ENCODE peak calls at places on chromosome 14, in nine cellular contexts. One of them, this sample, is unnamed.

GRCh38 chr14:19873178-19873577 is 1.8 kb upstream of the OR4K2 start:
- DNase-seq in left lung: no peak
- DNase-seq in neural crest cell: no peak
- DNase-seq in ascending aorta: no peak
- DNase-seq in nephron progenitor cell: no peak
- DNase-seq in lung: no peak
- DNase-seq in type B pancreatic cell: no peak
- DNase-seq in OCI-LY7: no peak
- DNase-seq in AG09309: no peak
- DNase-seq in this sample: no peak

GRCh38 chr14:26855051-26855753 is 257.4 kb upstream of the NOVA1 start:
- DNase-seq in type B pancreatic cell: no peak
- DNase-seq in lung: no peak
- DNase-seq in AG09309: no peak
- DNase-seq in ascending aorta: no peak
- DNase-seq in nephron progenitor cell: no peak
- DNase-seq in neural crest cell: no peak
- DNase-seq in left lung: no peak
- DNase-seq in OCI-LY7: no peak
- DNase-seq in this sample: no peak

GRCh38 chr14:28299227-28299626 is 467.4 kb upstream of the FOXG1 start:
- DNase-seq in ascending aorta: no peak
- DNase-seq in neural crest cell: no peak
- DNase-seq in lung: no peak
- DNase-seq in type B pancreatic cell: no peak
- DNase-seq in nephron progenitor cell: no peak
- DNase-seq in AG09309: no peak
- DNase-seq in OCI-LY7: no peak
- DNase-seq in left lung: peak
- DNase-seq in this sample: no peak

GRCh38 chr14:73741876-73742519 is 27.8 kb upstream of the PNMA1 start:
- DNase-seq in nephron progenitor cell: no peak
- DNase-seq in type B pancreatic cell: no peak
- DNase-seq in AG09309: no peak
- DNase-seq in OCI-LY7: peak
- DNase-seq in lung: no peak
- DNase-seq in ascending aorta: no peak
- DNase-seq in left lung: no peak
- DNase-seq in neural crest cell: no peak
- DNase-seq in this sample: no peak

GRCh38 chr14:65849558-65849957 is 437.0 kb downstream of the FUT8 start:
- DNase-seq in neural crest cell: no peak
- DNase-seq in OCI-LY7: no peak
- DNase-seq in left lung: no peak
- DNase-seq in nephron progenitor cell: no peak
- DNase-seq in lung: no peak
- DNase-seq in ascending aorta: no peak
- DNase-seq in type B pancreatic cell: peak
- DNase-seq in AG09309: no peak
- DNase-seq in this sample: no peak

GRCh38 chr14:75339059-75339458 is 60.4 kb downstream of the FOS start:
- DNase-seq in ascending aorta: no peak
- DNase-seq in nephron progenitor cell: no peak
- DNase-seq in AG09309: peak
- DNase-seq in left lung: no peak
- DNase-seq in neural crest cell: no peak
- DNase-seq in OCI-LY7: no peak
- DNase-seq in type B pancreatic cell: no peak
- DNase-seq in lung: no peak
- DNase-seq in this sample: no peak

GRCh38 chr14:56065621-56066295 is 52.5 kb upstream of the PELI2 start:
- DNase-seq in AG09309: no peak
- DNase-seq in lung: no peak
- DNase-seq in nephron progenitor cell: no peak
- DNase-seq in ascending aorta: no peak
- DNase-seq in type B pancreatic cell: no peak
- DNase-seq in left lung: no peak
- DNase-seq in neural crest cell: no peak
- DNase-seq in OCI-LY7: no peak
- DNase-seq in this sample: no peak

GRCh38 chr14:67934087-67934486 is 114.5 kb downstream of the RAD51B start:
- DNase-seq in AG09309: peak
- DNase-seq in ascending aorta: no peak
- DNase-seq in type B pancreatic cell: no peak
- DNase-seq in left lung: no peak
- DNase-seq in nephron progenitor cell: peak
- DNase-seq in neural crest cell: peak
- DNase-seq in OCI-LY7: peak
- DNase-seq in lung: peak
- DNase-seq in this sample: no peak

GRCh38 chr14:91380116-91380515 is 37.5 kb downstream of the CCDC88C start:
- DNase-seq in nephron progenitor cell: no peak
- DNase-seq in lung: no peak
- DNase-seq in ascending aorta: no peak
- DNase-seq in AG09309: no peak
- DNase-seq in OCI-LY7: no peak
- DNase-seq in left lung: no peak
- DNase-seq in type B pancreatic cell: no peak
- DNase-seq in neural crest cell: no peak
- DNase-seq in this sample: no peak

GRCh38 chr14:22282429-22282828 is 306.6 kb downstream of the DAD1 start:
- DNase-seq in neural crest cell: no peak
- DNase-seq in type B pancreatic cell: no peak
- DNase-seq in OCI-LY7: peak
- DNase-seq in nephron progenitor cell: no peak
- DNase-seq in left lung: no peak
- DNase-seq in lung: no peak
- DNase-seq in ascending aorta: no peak
- DNase-seq in AG09309: no peak
- DNase-seq in this sample: no peak

GRCh38 chr14:22280497-22281321 is 308.3 kb downstream of the DAD1 start:
- DNase-seq in left lung: no peak
- DNase-seq in ascending aorta: no peak
- DNase-seq in neural crest cell: no peak
- DNase-seq in nephron progenitor cell: no peak
- DNase-seq in AG09309: no peak
- DNase-seq in type B pancreatic cell: no peak
- DNase-seq in OCI-LY7: peak
- DNase-seq in lung: no peak
- DNase-seq in this sample: no peak

GRCh38 chr14:22272408-22272807 is 316.6 kb downstream of the DAD1 start:
- DNase-seq in type B pancreatic cell: no peak
- DNase-seq in AG09309: no peak
- DNase-seq in neural crest cell: no peak
- DNase-seq in nephron progenitor cell: no peak
- DNase-seq in OCI-LY7: no peak
- DNase-seq in lung: no peak
- DNase-seq in left lung: no peak
- DNase-seq in ascending aorta: no peak
- DNase-seq in this sample: no peak

GRCh38 chr14:22281322-22281977 is 307.6 kb downstream of the DAD1 start:
- DNase-seq in OCI-LY7: peak
- DNase-seq in neural crest cell: no peak
- DNase-seq in left lung: no peak
- DNase-seq in type B pancreatic cell: no peak
- DNase-seq in ascending aorta: no peak
- DNase-seq in AG09309: no peak
- DNase-seq in nephron progenitor cell: no peak
- DNase-seq in lung: no peak
- DNase-seq in this sample: no peak

DNA sequence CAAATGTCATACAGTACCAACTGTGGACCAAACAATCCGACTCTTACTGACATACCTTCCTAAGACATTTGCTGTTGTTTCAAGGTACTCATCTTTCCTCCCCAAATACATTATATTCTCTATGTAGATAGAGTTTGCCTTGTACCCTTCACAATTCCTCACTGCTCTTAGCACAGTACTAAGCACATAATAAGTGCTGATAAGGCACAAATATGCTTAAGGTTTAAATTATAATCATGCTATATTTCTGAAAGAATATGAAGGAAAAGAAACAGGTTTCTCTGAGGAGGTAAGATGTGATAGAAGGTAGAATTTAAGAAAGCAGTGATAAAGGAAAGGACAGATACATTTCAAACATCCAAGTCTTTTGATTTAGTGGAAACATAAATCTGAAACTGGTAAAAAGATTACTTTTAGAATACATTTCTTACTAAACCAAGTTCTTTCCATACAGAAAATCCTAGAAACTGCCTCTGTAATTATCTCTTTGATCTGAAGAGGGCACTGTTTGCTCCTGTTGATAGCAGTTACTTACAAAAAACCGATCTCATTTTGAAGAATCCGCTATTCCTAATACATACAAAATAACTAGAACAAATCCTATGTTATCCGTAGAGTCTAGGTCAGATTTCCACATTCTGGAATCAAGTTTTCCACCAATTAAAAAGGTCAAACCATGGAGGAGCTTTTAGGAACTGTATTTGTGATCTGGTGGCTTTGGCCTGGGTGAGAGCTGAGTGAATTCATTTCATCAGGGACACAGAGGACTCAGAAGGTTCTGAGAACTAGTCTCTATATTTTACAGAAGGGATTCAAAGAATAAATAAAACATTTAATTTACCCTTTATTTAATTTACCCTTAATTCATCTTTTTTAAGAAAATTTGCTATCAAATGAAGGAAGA is 311.9 kb downstream of the DAD1 start:
- DNase-seq in neural crest cell: no peak
- DNase-seq in lung: no peak
- DNase-seq in type B pancreatic cell: no peak
- DNase-seq in AG09309: no peak
- DNase-seq in nephron progenitor cell: no peak
- DNase-seq in ascending aorta: no peak
- DNase-seq in OCI-LY7: peak
- DNase-seq in left lung: no peak
- DNase-seq in this sample: no peak
- TF ChIP-seq CTCF in neural crest cell: peak
- TF ChIP-seq CTCF in lung: no peak
- TF ChIP-seq CTCF in type B pancreatic cell: peak
- TF ChIP-seq CTCF in AG09309: peak
- TF ChIP-seq CTCF in nephron progenitor cell: peak
- TF ChIP-seq CTCF in ascending aorta: peak
- TF ChIP-seq CTCF in OCI-LY7: peak
- TF ChIP-seq CTCF in left lung: peak
- TF ChIP-seq CTCF in this sample: peak

GRCh38 chr14:77066555-77067172 is 31.4 kb upstream of the CIPC start:
- DNase-seq in nephron progenitor cell: no peak
- DNase-seq in neural crest cell: no peak
- DNase-seq in ascending aorta: no peak
- DNase-seq in AG09309: no peak
- DNase-seq in lung: no peak
- DNase-seq in OCI-LY7: no peak
- DNase-seq in left lung: no peak
- DNase-seq in type B pancreatic cell: no peak
- DNase-seq in this sample: no peak

GRCh38 chr14:77067632-77068514 is 30.2 kb upstream of the CIPC start:
- DNase-seq in AG09309: no peak
- DNase-seq in ascending aorta: no peak
- DNase-seq in neural crest cell: peak
- DNase-seq in type B pancreatic cell: peak
- DNase-seq in nephron progenitor cell: peak
- DNase-seq in OCI-LY7: peak
- DNase-seq in lung: peak
- DNase-seq in left lung: peak
- DNase-seq in this sample: peak

GRCh38 chr14:77069551-77069950 is 28.5 kb upstream of the CIPC start:
- DNase-seq in OCI-LY7: no peak
- DNase-seq in AG09309: no peak
- DNase-seq in ascending aorta: no peak
- DNase-seq in nephron progenitor cell: no peak
- DNase-seq in type B pancreatic cell: no peak
- DNase-seq in neural crest cell: no peak
- DNase-seq in left lung: no peak
- DNase-seq in lung: no peak
- DNase-seq in this sample: no peak

GRCh38 chr14:77065851-77066554 is 32.1 kb upstream of the CIPC start:
- DNase-seq in type B pancreatic cell: no peak
- DNase-seq in left lung: no peak
- DNase-seq in nephron progenitor cell: no peak
- DNase-seq in neural crest cell: no peak
- DNase-seq in lung: no peak
- DNase-seq in OCI-LY7: no peak
- DNase-seq in AG09309: no peak
- DNase-seq in ascending aorta: no peak
- DNase-seq in this sample: no peak

DNA sequence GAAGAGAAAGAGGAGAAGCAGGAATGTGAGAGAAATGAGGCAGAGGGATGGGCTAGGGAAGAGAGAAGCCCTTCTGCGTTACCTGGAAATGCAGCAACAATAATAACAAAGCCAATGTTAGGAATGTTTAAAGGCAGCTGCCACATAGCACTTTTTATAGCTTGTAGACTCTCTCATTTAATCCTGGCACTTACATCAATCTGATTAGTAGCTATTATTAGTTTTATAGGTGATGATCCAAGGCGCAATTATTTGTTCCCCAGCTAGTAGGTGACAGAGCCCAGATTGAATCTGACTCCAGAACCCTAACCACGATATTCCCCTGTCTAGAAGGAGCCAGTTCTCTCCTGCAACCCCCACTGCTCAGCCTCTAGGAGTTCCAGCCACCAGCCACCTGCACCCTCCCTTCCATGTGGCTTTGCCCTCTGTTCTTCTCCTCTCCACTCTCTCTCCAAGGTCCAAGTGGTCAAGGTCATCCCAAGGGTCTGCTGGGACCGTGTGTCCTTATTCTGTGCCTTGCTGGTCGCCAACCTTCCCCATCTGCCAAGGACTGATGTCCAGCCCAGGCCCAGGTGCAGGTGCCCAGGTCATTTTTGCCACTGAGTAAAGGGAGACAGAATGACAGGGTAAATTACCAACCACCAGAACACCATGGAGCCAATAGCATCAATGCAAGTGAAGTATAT is 29.4 kb upstream of the CIPC start:
- DNase-seq in ascending aorta: no peak
- DNase-seq in AG09309: no peak
- DNase-seq in neural crest cell: no peak
- DNase-seq in OCI-LY7: no peak
- DNase-seq in lung: no peak
- DNase-seq in nephron progenitor cell: no peak
- DNase-seq in type B pancreatic cell: no peak
- DNase-seq in left lung: no peak
- DNase-seq in this sample: no peak
- TF ChIP-seq CTCF in ascending aorta: no peak
- TF ChIP-seq CTCF in AG09309: no peak
- TF ChIP-seq CTCF in neural crest cell: peak
- TF ChIP-seq CTCF in OCI-LY7: peak
- TF ChIP-seq CTCF in lung: no peak
- TF ChIP-seq CTCF in nephron progenitor cell: no peak
- TF ChIP-seq CTCF in type B pancreatic cell: no peak
- TF ChIP-seq CTCF in left lung: no peak
- TF ChIP-seq CTCF in this sample: no peak

GRCh38 chr14:78790262-78790661 is 620.1 kb downstream of the NRXN3 start:
- DNase-seq in OCI-LY7: no peak
- DNase-seq in ascending aorta: no peak
- DNase-seq in lung: no peak
- DNase-seq in neural crest cell: no peak
- DNase-seq in nephron progenitor cell: no peak
- DNase-seq in type B pancreatic cell: no peak
- DNase-seq in left lung: no peak
- DNase-seq in AG09309: no peak
- DNase-seq in this sample: no peak
- TF ChIP-seq CTCF in OCI-LY7: peak
- TF ChIP-seq CTCF in ascending aorta: no peak
- TF ChIP-seq CTCF in lung: no peak
- TF ChIP-seq CTCF in neural crest cell: peak
- TF ChIP-seq CTCF in nephron progenitor cell: no peak
- TF ChIP-seq CTCF in type B pancreatic cell: peak
- TF ChIP-seq CTCF in left lung: no peak
- TF ChIP-seq CTCF in AG09309: no peak
- TF ChIP-seq CTCF in this sample: no peak

GRCh38 chr14:105487986-105488777 is 1.5 kb downstream of the CRIP1 start:
- DNase-seq in lung: no peak
- DNase-seq in neural crest cell: no peak
- DNase-seq in nephron progenitor cell: no peak
- DNase-seq in OCI-LY7: no peak
- DNase-seq in left lung: no peak
- DNase-seq in type B pancreatic cell: no peak
- DNase-seq in AG09309: no peak
- DNase-seq in ascending aorta: no peak
- DNase-seq in this sample: no peak
- TF ChIP-seq CTCF in lung: no peak
- TF ChIP-seq CTCF in neural crest cell: no peak
- TF ChIP-seq CTCF in nephron progenitor cell: no peak
- TF ChIP-seq CTCF in OCI-LY7: no peak
- TF ChIP-seq CTCF in left lung: no peak
- TF ChIP-seq CTCF in type B pancreatic cell: no peak
- TF ChIP-seq CTCF in AG09309: no peak
- TF ChIP-seq CTCF in ascending aorta: no peak
- TF ChIP-seq CTCF in this sample: no peak

This sample was measured in mesothelial cell of epicardium.